ENCODE peak calls at places on chromosome 10, in ten cellular contexts. One of them, this sample, is unnamed.

GRCh38 chr10:33661580-33662269 is 327.3 kb upstream of the NRP1 start:
- DNase-seq in RWPE1: peak
- DNase-seq in DMS53: peak
- DNase-seq in activated naive CD4-positive, alpha-beta T cell treated with Interleukin-2 at 50 U/mL for 16 hours: no peak
- DNase-seq in HEK293T: no peak
- DNase-seq in hepatic stellate cell: peak
- DNase-seq in AG04450: no peak
- DNase-seq in stimulated activated CD4-positive, alpha-beta T cell treated with anti-CD3 and anti-CD28 coated beads, Interleukin-1b, Interleukin-23, amount 100 ng/mL, for 24 hours: no peak
- DNase-seq in nucleus accumbens: no peak
- DNase-seq in iPS-NIHi11: peak
- DNase-seq in this sample: no peak

GRCh38 chr10:33005322-33006282 is 47.6 kb upstream of the ITGB1 start:
- DNase-seq in HEK293T: peak
- DNase-seq in stimulated activated CD4-positive, alpha-beta T cell treated with anti-CD3 and anti-CD28 coated beads, Interleukin-1b, Interleukin-23, amount 100 ng/mL, for 24 hours: no peak
- DNase-seq in DMS53: peak
- DNase-seq in RWPE1: peak
- DNase-seq in nucleus accumbens: no peak
- DNase-seq in hepatic stellate cell: peak
- DNase-seq in AG04450: peak
- DNase-seq in activated naive CD4-positive, alpha-beta T cell treated with Interleukin-2 at 50 U/mL for 16 hours: peak
- DNase-seq in iPS-NIHi11: peak
- DNase-seq in this sample: no peak

GRCh38 chr10:34907743-34908425 is 92.8 kb upstream of the PARD3 start:
- DNase-seq in HEK293T: no peak
- DNase-seq in nucleus accumbens: no peak
- DNase-seq in activated naive CD4-positive, alpha-beta T cell treated with Interleukin-2 at 50 U/mL for 16 hours: no peak
- DNase-seq in stimulated activated CD4-positive, alpha-beta T cell treated with anti-CD3 and anti-CD28 coated beads, Interleukin-1b, Interleukin-23, amount 100 ng/mL, for 24 hours: no peak
- DNase-seq in RWPE1: no peak
- DNase-seq in AG04450: no peak
- DNase-seq in hepatic stellate cell: no peak
- DNase-seq in iPS-NIHi11: no peak
- DNase-seq in DMS53: no peak
- DNase-seq in this sample: no peak

GRCh38 chr10:102654566-102654965 is 10.3 kb downstream of the TRIM8 start:
- DNase-seq in activated naive CD4-positive, alpha-beta T cell treated with Interleukin-2 at 50 U/mL for 16 hours: no peak
- DNase-seq in nucleus accumbens: no peak
- DNase-seq in DMS53: no peak
- DNase-seq in AG04450: no peak
- DNase-seq in hepatic stellate cell: no peak
- DNase-seq in RWPE1: no peak
- DNase-seq in HEK293T: no peak
- DNase-seq in iPS-NIHi11: no peak
- DNase-seq in stimulated activated CD4-positive, alpha-beta T cell treated with anti-CD3 and anti-CD28 coated beads, Interleukin-1b, Interleukin-23, amount 100 ng/mL, for 24 hours: no peak
- DNase-seq in this sample: no peak

GRCh38 chr10:122298598-122299301 is 27.7 kb downstream of the BTBD16 start:
- DNase-seq in nucleus accumbens: peak
- DNase-seq in DMS53: peak
- DNase-seq in RWPE1: peak
- DNase-seq in activated naive CD4-positive, alpha-beta T cell treated with Interleukin-2 at 50 U/mL for 16 hours: peak
- DNase-seq in HEK293T: peak
- DNase-seq in stimulated activated CD4-positive, alpha-beta T cell treated with anti-CD3 and anti-CD28 coated beads, Interleukin-1b, Interleukin-23, amount 100 ng/mL, for 24 hours: peak
- DNase-seq in AG04450: peak
- DNase-seq in iPS-NIHi11: peak
- DNase-seq in hepatic stellate cell: peak
- DNase-seq in this sample: peak

GRCh38 chr10:33010132-33011037 is 52.4 kb upstream of the ITGB1 start:
- DNase-seq in iPS-NIHi11: peak
- DNase-seq in DMS53: peak
- DNase-seq in hepatic stellate cell: peak
- DNase-seq in activated naive CD4-positive, alpha-beta T cell treated with Interleukin-2 at 50 U/mL for 16 hours: peak
- DNase-seq in nucleus accumbens: no peak
- DNase-seq in stimulated activated CD4-positive, alpha-beta T cell treated with anti-CD3 and anti-CD28 coated beads, Interleukin-1b, Interleukin-23, amount 100 ng/mL, for 24 hours: no peak
- DNase-seq in AG04450: peak
- DNase-seq in RWPE1: peak
- DNase-seq in HEK293T: peak
- DNase-seq in this sample: peak

GRCh38 chr10:129771576-129772471 is 192.2 kb downstream of the EBF3 start:
- DNase-seq in HEK293T: no peak
- DNase-seq in RWPE1: no peak
- DNase-seq in hepatic stellate cell: no peak
- DNase-seq in DMS53: no peak
- DNase-seq in activated naive CD4-positive, alpha-beta T cell treated with Interleukin-2 at 50 U/mL for 16 hours: no peak
- DNase-seq in stimulated activated CD4-positive, alpha-beta T cell treated with anti-CD3 and anti-CD28 coated beads, Interleukin-1b, Interleukin-23, amount 100 ng/mL, for 24 hours: no peak
- DNase-seq in AG04450: no peak
- DNase-seq in iPS-NIHi11: no peak
- DNase-seq in nucleus accumbens: no peak
- DNase-seq in this sample: no peak

GRCh38 chr10:77297370-77297692 is 340.3 kb downstream of the KCNMA1 start:
- DNase-seq in hepatic stellate cell: no peak
- DNase-seq in activated naive CD4-positive, alpha-beta T cell treated with Interleukin-2 at 50 U/mL for 16 hours: no peak
- DNase-seq in DMS53: peak
- DNase-seq in stimulated activated CD4-positive, alpha-beta T cell treated with anti-CD3 and anti-CD28 coated beads, Interleukin-1b, Interleukin-23, amount 100 ng/mL, for 24 hours: no peak
- DNase-seq in iPS-NIHi11: no peak
- DNase-seq in HEK293T: no peak
- DNase-seq in AG04450: no peak
- DNase-seq in nucleus accumbens: no peak
- DNase-seq in RWPE1: peak
- DNase-seq in this sample: no peak

GRCh38 chr10:6473901-6474370 is 106.1 kb downstream of the PRKCQ start:
- DNase-seq in stimulated activated CD4-positive, alpha-beta T cell treated with anti-CD3 and anti-CD28 coated beads, Interleukin-1b, Interleukin-23, amount 100 ng/mL, for 24 hours: no peak
- DNase-seq in iPS-NIHi11: no peak
- DNase-seq in activated naive CD4-positive, alpha-beta T cell treated with Interleukin-2 at 50 U/mL for 16 hours: peak
- DNase-seq in RWPE1: no peak
- DNase-seq in hepatic stellate cell: no peak
- DNase-seq in DMS53: peak
- DNase-seq in AG04450: no peak
- DNase-seq in HEK293T: no peak
- DNase-seq in nucleus accumbens: no peak
- DNase-seq in this sample: no peak

GRCh38 chr10:125081931-125082330 is 78.4 kb downstream of the CTBP2 start:
- DNase-seq in activated naive CD4-positive, alpha-beta T cell treated with Interleukin-2 at 50 U/mL for 16 hours: no peak
- DNase-seq in nucleus accumbens: no peak
- DNase-seq in iPS-NIHi11: no peak
- DNase-seq in AG04450: no peak
- DNase-seq in DMS53: no peak
- DNase-seq in stimulated activated CD4-positive, alpha-beta T cell treated with anti-CD3 and anti-CD28 coated beads, Interleukin-1b, Interleukin-23, amount 100 ng/mL, for 24 hours: no peak
- DNase-seq in HEK293T: no peak
- DNase-seq in RWPE1: no peak
- DNase-seq in hepatic stellate cell: no peak
- DNase-seq in this sample: no peak

GRCh38 chr10:87504667-87505365 is at the start of gene MINPP1:
- DNase-seq in stimulated activated CD4-positive, alpha-beta T cell treated with anti-CD3 and anti-CD28 coated beads, Interleukin-1b, Interleukin-23, amount 100 ng/mL, for 24 hours: peak
- DNase-seq in iPS-NIHi11: peak
- DNase-seq in HEK293T: peak
- DNase-seq in hepatic stellate cell: peak
- DNase-seq in RWPE1: peak
- DNase-seq in DMS53: peak
- DNase-seq in AG04450: peak
- DNase-seq in activated naive CD4-positive, alpha-beta T cell treated with Interleukin-2 at 50 U/mL for 16 hours: peak
- DNase-seq in nucleus accumbens: peak
- DNase-seq in this sample: peak

GRCh38 chr10:5698062-5698461 is 13.4 kb downstream of the TASOR2 start:
- DNase-seq in DMS53: no peak
- DNase-seq in activated naive CD4-positive, alpha-beta T cell treated with Interleukin-2 at 50 U/mL for 16 hours: no peak
- DNase-seq in RWPE1: no peak
- DNase-seq in iPS-NIHi11: no peak
- DNase-seq in HEK293T: no peak
- DNase-seq in AG04450: no peak
- DNase-seq in nucleus accumbens: no peak
- DNase-seq in stimulated activated CD4-positive, alpha-beta T cell treated with anti-CD3 and anti-CD28 coated beads, Interleukin-1b, Interleukin-23, amount 100 ng/mL, for 24 hours: no peak
- DNase-seq in hepatic stellate cell: no peak
- DNase-seq in this sample: no peak

GRCh38 chr10:70672993-70673928 is 955 bp downstream of the ADAMTS14 start:
- DNase-seq in DMS53: peak
- DNase-seq in stimulated activated CD4-positive, alpha-beta T cell treated with anti-CD3 and anti-CD28 coated beads, Interleukin-1b, Interleukin-23, amount 100 ng/mL, for 24 hours: no peak
- DNase-seq in iPS-NIHi11: no peak
- DNase-seq in RWPE1: peak
- DNase-seq in nucleus accumbens: no peak
- DNase-seq in hepatic stellate cell: peak
- DNase-seq in activated naive CD4-positive, alpha-beta T cell treated with Interleukin-2 at 50 U/mL for 16 hours: no peak
- DNase-seq in HEK293T: no peak
- DNase-seq in AG04450: peak
- DNase-seq in this sample: no peak

GRCh38 chr10:132848951-132849545 is 63.1 kb upstream of the NKX6-2 start:
- DNase-seq in AG04450: no peak
- DNase-seq in DMS53: no peak
- DNase-seq in RWPE1: no peak
- DNase-seq in stimulated activated CD4-positive, alpha-beta T cell treated with anti-CD3 and anti-CD28 coated beads, Interleukin-1b, Interleukin-23, amount 100 ng/mL, for 24 hours: no peak
- DNase-seq in hepatic stellate cell: no peak
- DNase-seq in HEK293T: no peak
- DNase-seq in iPS-NIHi11: peak
- DNase-seq in activated naive CD4-positive, alpha-beta T cell treated with Interleukin-2 at 50 U/mL for 16 hours: no peak
- DNase-seq in nucleus accumbens: no peak
- DNase-seq in this sample: no peak

GRCh38 chr10:84097787-84098353 is 41.4 kb upstream of the GHITM start:
- DNase-seq in AG04450: no peak
- DNase-seq in DMS53: peak
- DNase-seq in RWPE1: no peak
- DNase-seq in iPS-NIHi11: no peak
- DNase-seq in hepatic stellate cell: no peak
- DNase-seq in HEK293T: no peak
- DNase-seq in activated naive CD4-positive, alpha-beta T cell treated with Interleukin-2 at 50 U/mL for 16 hours: no peak
- DNase-seq in stimulated activated CD4-positive, alpha-beta T cell treated with anti-CD3 and anti-CD28 coated beads, Interleukin-1b, Interleukin-23, amount 100 ng/mL, for 24 hours: no peak
- DNase-seq in nucleus accumbens: no peak
- DNase-seq in this sample: no peak

GRCh38 chr10:76946268-76946667 is 691.3 kb downstream of the KCNMA1 start:
- DNase-seq in hepatic stellate cell: no peak
- DNase-seq in nucleus accumbens: no peak
- DNase-seq in AG04450: no peak
- DNase-seq in stimulated activated CD4-positive, alpha-beta T cell treated with anti-CD3 and anti-CD28 coated beads, Interleukin-1b, Interleukin-23, amount 100 ng/mL, for 24 hours: no peak
- DNase-seq in HEK293T: no peak
- DNase-seq in activated naive CD4-positive, alpha-beta T cell treated with Interleukin-2 at 50 U/mL for 16 hours: no peak
- DNase-seq in RWPE1: no peak
- DNase-seq in DMS53: no peak
- DNase-seq in iPS-NIHi11: no peak
- DNase-seq in this sample: no peak

This sample was measured in NCI-H1417.